ENCODE peak calls at places on chromosomes 2 and 18, in five cellular contexts. J, G, T, A and W are unnamed samples.

GRCh38 chr2:66587216-66587615 is 152.3 kb downstream of the MEIS1 start:
- DNase-seq in J (no peak), G (no peak), T (no peak), A (peak), W (no peak)

GRCh38 chr2:109065335-109065734 is 63.7 kb upstream of the SH3RF3 start:
- DNase-seq in J (no peak), G (peak), T (no peak), A (no peak), W (peak)

GRCh38 chr2:139600166-139600565 is 820.0 kb upstream of the NXPH2 start:
- DNase-seq in J (no peak), G (peak), T (no peak), A (no peak), W (no peak)

GRCh38 chr2:203730076-203730729 is 23.8 kb downstream of the CD28 start:
- DNase-seq in J (no peak), G (no peak), T (no peak), A (no peak), W (no peak)

GRCh38 chr2:19623488-19623887 is 265.1 kb upstream of the OSR1 start:
- DNase-seq in J (no peak), G (no peak), T (no peak), A (peak), W (no peak)

GRCh38 chr2:7288484-7288883 is 371.3 kb downstream of the RNF144A start:
- DNase-seq in J (no peak), G (no peak), T (no peak), A (no peak), W (no peak)

GRCh38 chr2:128686498-128686861 is 367.8 kb upstream of the HS6ST1 start:
- DNase-seq in J (no peak), G (no peak), T (no peak), A (no peak), W (peak)

GRCh38 chr2:20999906-21000645 is 43.8 kb downstream of the APOB start:
- DNase-seq in J (no peak), G (no peak), T (no peak), A (no peak), W (no peak)

GRCh38 chr2:11553661-11554429 is 20.0 kb downstream of the GREB1 start:
- DNase-seq in J (no peak), G (no peak), T (no peak), A (peak), W (no peak)

GRCh38 chr18:31261792-31262582 is 56.0 kb upstream of the DSG1 start:
- DNase-seq in J (no peak), G (no peak), T (no peak), A (no peak), W (no peak)

GRCh38 chr2:70010222-70011111 is 49.0 kb upstream of the ASPRV1 start:
- DNase-seq in J (no peak), G (no peak), T (no peak), A (peak), W (no peak)

GRCh38 chr18:2709316-2709715 is 53.8 kb downstream of the SMCHD1 start:
- DNase-seq in J (no peak), G (no peak), T (no peak), A (peak), W (no peak)

GRCh38 chr18:54220406-54220805 is 4.1 kb downstream of the MBD2 start:
- DNase-seq in J (no peak), G (no peak), T (no peak), A (no peak), W (no peak)

GRCh38 chr18:12432196-12432595 is 24.5 kb downstream of the PRELID3A start:
- DNase-seq in J (no peak), G (no peak), T (no peak), A (no peak), W (no peak)

GRCh38 chr2:11058129-11058528 is 97.1 kb upstream of the SLC66A3 start:
- DNase-seq in J (no peak), G (no peak), T (no peak), A (no peak), W (no peak)

GRCh38 chr2:14288016-14288415 is 344.5 kb upstream of the LRATD1 start:
- DNase-seq in J (no peak), G (no peak), T (no peak), A (no peak), W (no peak)

GRCh38 chr2:229955663-229956062 is 33.4 kb downstream of the FBXO36 start:
- DNase-seq in J (no peak), G (no peak), T (no peak), A (no peak), W (no peak)

GRCh38 chr2:46003912-46004473 is 293.2 kb upstream of the EPAS1 start:
- DNase-seq in J (no peak), G (no peak), T (no peak), A (no peak), W (no peak)

GRCh38 chr18:54608008-54608642 is 17.1 kb downstream of the DYNAP start:
- DNase-seq in J (no peak), G (no peak), T (no peak), A (peak), W (no peak)

GRCh38 chr2:68362749-68363148 is 2.3 kb upstream of the PLEK start:
- DNase-seq in J (no peak), G (no peak), T (no peak), A (no peak), W (peak)

GRCh38 chr2:46780801-46781445 is 134.7 kb downstream of the MCFD2 start:
- DNase-seq in J (no peak), G (peak), T (no peak), A (peak), W (peak)

GRCh38 chr2:202278036-202278760 is 12.6 kb downstream of the NOP58 start:
- DNase-seq in J (no peak), G (no peak), T (peak), A (peak), W (no peak)

GRCh38 chr18:24801011-24801410 is 340.6 kb downstream of the HRH4 start:
- DNase-seq in J (no peak), G (no peak), T (no peak), A (no peak), W (no peak)